ENCODE peak calls at places on chromosomes 4 and X, in nine cellular contexts. E is suprapubic skin, P is vagina, K is heart left ventricle, N is IMR-90, Z is prostate gland, X is ovary, G is Peyer's patch, S is body of pancreas. W is an unnamed sample.

GRCh38 chr4:80153800-80154546 is 43.3 kb upstream of the PRDM8 start:
- DNase-seq in N (peak; percentile 71), E (no peak), S (no peak), K (no peak), Z (no peak), G (no peak), P (no peak), X (no peak), W (no peak)

GRCh38 chr4:106038012-106038411 is 142.7 kb downstream of the NPNT start:
- DNase-seq in N (no peak), K (no peak), X (no peak), S (no peak), Z (no peak), G (no peak), P (no peak), E (no peak), W (no peak)

GRCh38 chr4:160129439-160129838 is 1026.6 kb downstream of the RAPGEF2 start:
- DNase-seq in X (no peak), G (no peak), P (no peak), K (no peak), N (no peak), Z (no peak), E (no peak), S (no peak), W (no peak)

GRCh38 chr4:156771171-156771837 is 200.3 kb downstream of the PDGFC start:
- DNase-seq in X (no peak), E (no peak), Z (peak; percentile 90), S (peak; percentile 15), N (peak; percentile 69), P (peak; percentile 89), K (no peak), G (no peak), W (no peak)

GRCh38 chrX:5117816-5118215 is 1110.9 kb downstream of the NLGN4X start:
- DNase-seq in E (no peak), S (no peak), G (no peak), P (no peak), X (no peak), K (no peak), N (no peak), Z (no peak), W (no peak)

GRCh38 chr4:158080354-158080753 is 92.5 kb downstream of the GASK1B start:
- DNase-seq in N (no peak), K (no peak), X (no peak), G (no peak), Z (no peak), P (no peak), E (no peak), S (no peak), W (no peak)

GRCh38 chrX:13488706-13489105 is 80.7 kb upstream of the EGFL6 start:
- DNase-seq in E (no peak), N (no peak), Z (no peak), G (no peak), X (no peak), S (no peak), P (no peak), K (no peak), W (no peak)

GRCh38 chrX:10025742-10026493 is 58.8 kb downstream of the CLDN34 start:
- DNase-seq in X (no peak), Z (no peak), K (no peak), S (no peak), P (no peak), G (no peak), N (no peak), E (no peak), W (no peak)

GRCh38 chr4:104967034-104967401 is 179.7 kb upstream of the TET2 start:
- DNase-seq in E (no peak), G (no peak), S (no peak), N (no peak), Z (peak; percentile 93), P (no peak), X (no peak), K (no peak), W (no peak)

GRCh38 chrX:71147496-71148277 is 3.0 kb downstream of the NLGN3 start:
- DNase-seq in P (no peak), N (no peak), G (no peak), X (no peak), E (no peak), K (no peak), Z (no peak), S (no peak), W (no peak)

GRCh38 chr4:145734051-145734450 is 54.1 kb downstream of the C4orf51 start:
- DNase-seq in X (no peak), N (no peak), K (no peak), Z (no peak), G (no peak), S (no peak), P (no peak), E (no peak), W (no peak)

GRCh38 chr4:145732001-145732400 is 52.1 kb downstream of the C4orf51 start:
- DNase-seq in X (no peak), E (no peak), Z (no peak), S (no peak), N (no peak), K (no peak), G (no peak), P (no peak), W (no peak)

GRCh38 chr4:145734576-145735329 is 54.8 kb downstream of the C4orf51 start:
- DNase-seq in S (peak; percentile 59), Z (peak; percentile 89), E (peak; percentile 79), P (no peak), G (no peak), K (no peak), X (peak; percentile 56), N (peak; percentile 96), W (no peak)

GRCh38 chr4:145732416-145732815 is 52.5 kb downstream of the C4orf51 start:
- DNase-seq in X (no peak), G (no peak), P (no peak), N (no peak), E (no peak), S (no peak), Z (no peak), K (no peak), W (peak; percentile 20)

GRCh38 chr4:145732895-145733880 is 53.2 kb downstream of the C4orf51 start:
- DNase-seq in E (peak; percentile 95), G (peak; percentile 81), Z (peak; percentile 95), K (peak; percentile 97), X (peak; percentile 94), S (peak; percentile 95), P (no peak), N (peak; percentile 89), W (peak; percentile 93)
- TF ChIP-seq POLR2A in E (peak; percentile 63), G (no peak), Z (peak; percentile 75), K (no peak), X (peak; percentile 85), S (peak; percentile 92), P (peak; percentile 59), N (peak; percentile 75), W (peak; percentile 39)

GRCh38 chrX:15497865-15498264 is 2.7 kb upstream of the BMX start:
- DNase-seq in Z (peak; percentile 5), G (peak; percentile 23), N (peak; percentile 33), K (no peak), S (peak; percentile 38), X (no peak), E (no peak), P (no peak), W (peak; percentile 53)

GRCh38 chrX:15498741-15499140 is 1.9 kb upstream of the BMX start:
- DNase-seq in G (no peak), N (no peak), S (no peak), K (no peak), X (no peak), P (no peak), E (no peak), Z (no peak), W (no peak)

GRCh38 chrX:15495801-15496200 is 2.7 kb upstream of the PIR start:
- DNase-seq in N (no peak), Z (no peak), P (no peak), E (no peak), S (no peak), K (no peak), X (no peak), G (no peak), W (no peak)

GRCh38 chrX:15496809-15497208 is 3.7 kb upstream of the PIR start:
- DNase-seq in N (no peak), E (no peak), K (no peak), P (no peak), G (no peak), X (no peak), S (no peak), Z (no peak), W (peak; percentile 1)

GRCh38 chrX:15493118-15494082 is at the start of gene PIR:
- DNase-seq in E (peak; percentile 85), X (peak; percentile 83), P (no peak), G (peak; percentile 43), Z (peak; percentile 75), N (peak; percentile 80), K (peak; percentile 92), S (peak; percentile 87), W (peak; percentile 91)
- TF ChIP-seq POLR2A in E (no peak), X (peak; percentile 42), P (no peak), G (peak; percentile 31), Z (peak; percentile 27), N (no peak), K (no peak), S (peak; percentile 36), W (peak; percentile 67)

GRCh38 chr4:100898844-100899243 is 381.0 kb upstream of the EMCN start:
- DNase-seq in G (no peak), P (no peak), E (no peak), S (no peak), N (no peak), X (no peak), K (no peak), Z (no peak), W (no peak)
- TF ChIP-seq POLR2A in G (no peak), P (no peak), E (no peak), S (no peak), N (no peak), X (no peak), K (no peak), Z (no peak), W (no peak)

DNA sequence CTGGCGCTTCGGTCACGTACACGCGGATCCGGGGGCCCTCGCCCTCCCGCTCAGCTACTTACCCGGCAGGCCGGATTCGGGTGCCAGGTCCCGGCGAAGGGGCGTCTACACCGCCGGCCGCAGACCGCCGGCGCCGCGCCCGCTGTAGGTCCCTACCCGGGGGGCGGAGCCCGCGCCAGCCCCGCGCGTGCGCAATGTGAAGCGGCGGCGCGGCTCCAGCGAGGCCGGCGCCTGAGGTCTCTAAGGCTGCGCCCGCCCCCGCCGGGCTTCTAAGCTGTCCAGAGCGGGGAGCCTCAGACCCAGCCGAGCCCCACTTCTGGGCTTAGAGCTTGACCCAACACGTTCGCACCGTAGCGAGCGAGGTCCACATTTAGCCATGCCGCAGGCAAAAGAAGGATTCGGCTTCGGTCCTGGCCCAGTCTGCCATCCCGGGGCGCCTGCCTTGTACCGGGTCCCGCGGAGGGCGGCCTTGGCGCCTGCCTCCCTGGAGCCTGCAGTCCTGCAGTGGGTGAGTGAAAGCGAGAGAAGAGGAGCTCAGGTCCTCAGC is at the start of gene ZNF518B:
- DNase-seq in S (peak; percentile 45), K (peak; percentile 91), E (peak; percentile 70), N (peak; percentile 48), Z (peak; percentile 31), G (peak; percentile 69), P (no peak), X (peak; percentile 74), W (peak; percentile 91)
- TF ChIP-seq POLR2A in S (peak; percentile 23), K (no peak), E (no peak), N (no peak), Z (peak; percentile 31), G (peak; percentile 37), P (peak; percentile 10), X (peak; percentile 46), W (peak; percentile 54)

GRCh38 chr4:41360214-41360910 is 103.6 kb downstream of the UCHL1 start:
- DNase-seq in S (peak; percentile 69), P (no peak), X (peak; percentile 54), Z (peak; percentile 65), K (peak; percentile 89), G (no peak), N (peak; percentile 20), E (peak; percentile 76), W (no peak)
- TF ChIP-seq POLR2A in S (peak; percentile 49), P (no peak), X (no peak), Z (no peak), K (no peak), G (no peak), N (no peak), E (no peak), W (no peak)